ENCODE peak calls at places on chromosomes 3 and 15, in nine cellular contexts. J is cardiac fibroblast; U is ovary; G is foreskin fibroblast; A is SK-N-SH; Z is CD8-positive, alpha-beta T cell; O is AG09309; W is tibial artery; T is choroid plexus epithelial cell. P is an unnamed sample.

GRCh38 chr3:185561958-185562357 is 9.6 kb upstream of the LIPH start:
- DNase-seq in J (no peak), T (no peak), G (no peak), A (no peak), W (no peak), U (no peak), O (no peak), Z (no peak), P (no peak)

GRCh38 chr3:123071146-123071545 is 4.3 kb downstream of the PDIA5 start:
- DNase-seq in A (peak), Z (no peak), U (no peak), O (no peak), T (no peak), J (peak), W (no peak), G (no peak), P (no peak)

GRCh38 chr3:174097686-174098085 is 700.1 kb downstream of the NLGN1 start:
- DNase-seq in U (no peak), Z (no peak), A (no peak), W (no peak), J (no peak), O (no peak), G (no peak), T (no peak), P (no peak)

GRCh38 chr3:157238527-157238926 is 78.6 kb upstream of the CCNL1 start:
- DNase-seq in G (no peak), J (no peak), Z (no peak), A (no peak), O (no peak), T (no peak), W (no peak), U (no peak), P (no peak)

GRCh38 chr15:50906954-50907865 is 1.3 kb upstream of the AP4E1 start:
- DNase-seq in J (no peak), U (no peak), Z (peak), T (no peak), A (peak), G (peak), O (no peak), W (no peak), P (no peak)

GRCh38 chr15:65771870-65772269 is 20.2 kb downstream of the DENND4A start:
- DNase-seq in T (no peak), A (no peak), G (no peak), J (no peak), Z (no peak), O (no peak), U (no peak), W (no peak), P (no peak)

GRCh38 chr15:78617131-78617915 is 3.5 kb downstream of the CHRNA3 start:
- DNase-seq in A (no peak), W (peak), Z (no peak), G (no peak), O (no peak), J (no peak), U (no peak), T (no peak), P (no peak)

GRCh38 chr15:39497759-39498565 is 82.9 kb upstream of the THBS1 start:
- DNase-seq in Z (no peak), A (no peak), O (no peak), J (no peak), W (no peak), T (no peak), U (no peak), G (peak), P (no peak)

GRCh38 chr3:63970596-63971468 is 52.5 kb downstream of the PSMD6 start:
- DNase-seq in T (no peak), U (no peak), O (no peak), J (peak), Z (no peak), W (no peak), A (no peak), G (no peak), P (no peak)

GRCh38 chr3:177473184-177473583 is 275.9 kb upstream of the TBL1XR1 start:
- DNase-seq in O (peak), G (no peak), Z (no peak), A (no peak), W (no peak), T (peak), U (no peak), J (no peak), P (no peak)

GRCh38 chr3:142705256-142705655 is 18.6 kb upstream of the TRPC1 start:
- DNase-seq in O (no peak), G (peak), A (peak), U (no peak), W (no peak), Z (no peak), T (no peak), J (no peak), P (no peak)

GRCh38 chr3:13593615-13594014 is 44.7 kb downstream of the FBLN2 start:
- DNase-seq in A (no peak), T (no peak), G (no peak), W (no peak), J (no peak), U (no peak), Z (no peak), O (no peak), P (no peak)

GRCh38 chr3:141355242-141355641 is 13.1 kb upstream of the ZBTB38 start:
- DNase-seq in G (no peak), W (no peak), J (no peak), O (no peak), T (no peak), A (no peak), Z (no peak), U (no peak), P (no peak)

GRCh38 chr15:76840830-76841460 is 64.2 kb downstream of the SCAPER start:
- DNase-seq in T (peak), Z (no peak), G (peak), J (peak), A (peak), O (peak), U (no peak), W (no peak), P (peak)

GRCh38 chr3:108569336-108569735 is 19.9 kb downstream of the CIP2A start:
- DNase-seq in W (no peak), A (no peak), O (no peak), Z (no peak), U (no peak), T (no peak), J (no peak), G (no peak), P (no peak)

GRCh38 chr15:79549196-79549595 is 117.1 kb downstream of the MINAR1 start:
- DNase-seq in A (no peak), O (no peak), G (no peak), U (no peak), Z (no peak), W (no peak), T (no peak), J (no peak), P (no peak)

GRCh38 chr3:123414958-123415792 is 33.7 kb downstream of the ADCY5 start:
- DNase-seq in J (no peak), Z (no peak), A (no peak), G (no peak), W (no peak), U (no peak), T (no peak), O (no peak), P (no peak)

GRCh38 chr3:39138804-39139415 is 14.5 kb downstream of the CSRNP1 start:
- DNase-seq in W (peak), A (no peak), J (peak), Z (no peak), O (no peak), G (peak), U (no peak), T (no peak), P (no peak)

GRCh38 chr3:10074666-10075065 is 33.4 kb downstream of the FANCD2OS start:
- DNase-seq in T (no peak), Z (no peak), U (no peak), J (no peak), A (no peak), G (no peak), O (no peak), W (no peak), P (no peak)

GRCh38 chr3:174023445-174023844 is 625.9 kb downstream of the NLGN1 start:
- DNase-seq in U (no peak), J (no peak), T (no peak), O (no peak), Z (no peak), A (no peak), W (no peak), G (peak), P (no peak)

GRCh38 chr3:9301091-9301490 is 51.6 kb upstream of the SRGAP3 start:
- DNase-seq in J (no peak), U (no peak), G (peak), T (no peak), A (no peak), W (no peak), O (no peak), Z (no peak), P (no peak)

GRCh38 chr3:195692781-195693427 is 27.9 kb upstream of the MUC20 start:
- DNase-seq in O (no peak), G (no peak), J (no peak), T (peak), W (no peak), A (no peak), U (no peak), Z (no peak), P (no peak)

GRCh38 chr3:31295150-31295765 is 237.5 kb upstream of the STT3B start:
- DNase-seq in T (no peak), G (no peak), A (no peak), J (no peak), O (no peak), W (no peak), U (no peak), Z (no peak), P (no peak)

GRCh38 chr3:172538368-172539264 is 15.4 kb upstream of the TNFSF10 start:
- DNase-seq in Z (no peak), J (peak), T (peak), W (no peak), O (no peak), G (no peak), A (no peak), U (no peak), P (no peak)

GRCh38 chr3:123634149-123635051 is 49.5 kb upstream of the HACD2 start:
- DNase-seq in W (peak), Z (no peak), T (no peak), J (no peak), G (no peak), U (no peak), O (no peak), A (no peak), P (no peak)

GRCh38 chr3:143727391-143727790 is 120.9 kb downstream of the SLC9A9 start:
- DNase-seq in J (peak), W (no peak), O (peak), T (no peak), A (no peak), G (peak), U (no peak), Z (no peak), P (no peak)

GRCh38 chr3:52253314-52254260 is 8.0 kb downstream of the PPM1M start:
- DNase-seq in J (no peak), W (peak), O (no peak), U (no peak), A (no peak), G (no peak), Z (peak), T (peak), P (no peak)

GRCh38 chr3:137642831-137643230 is 121.3 kb upstream of the SOX14 start:
- DNase-seq in J (no peak), W (no peak), Z (no peak), G (no peak), A (no peak), O (no peak), T (no peak), U (no peak), P (no peak)

GRCh38 chr3:108123326-108123725 is 32.5 kb upstream of the CD47 start:
- DNase-seq in A (no peak), G (no peak), J (no peak), T (no peak), U (no peak), W (no peak), Z (no peak), O (no peak), P (no peak)

DNA sequence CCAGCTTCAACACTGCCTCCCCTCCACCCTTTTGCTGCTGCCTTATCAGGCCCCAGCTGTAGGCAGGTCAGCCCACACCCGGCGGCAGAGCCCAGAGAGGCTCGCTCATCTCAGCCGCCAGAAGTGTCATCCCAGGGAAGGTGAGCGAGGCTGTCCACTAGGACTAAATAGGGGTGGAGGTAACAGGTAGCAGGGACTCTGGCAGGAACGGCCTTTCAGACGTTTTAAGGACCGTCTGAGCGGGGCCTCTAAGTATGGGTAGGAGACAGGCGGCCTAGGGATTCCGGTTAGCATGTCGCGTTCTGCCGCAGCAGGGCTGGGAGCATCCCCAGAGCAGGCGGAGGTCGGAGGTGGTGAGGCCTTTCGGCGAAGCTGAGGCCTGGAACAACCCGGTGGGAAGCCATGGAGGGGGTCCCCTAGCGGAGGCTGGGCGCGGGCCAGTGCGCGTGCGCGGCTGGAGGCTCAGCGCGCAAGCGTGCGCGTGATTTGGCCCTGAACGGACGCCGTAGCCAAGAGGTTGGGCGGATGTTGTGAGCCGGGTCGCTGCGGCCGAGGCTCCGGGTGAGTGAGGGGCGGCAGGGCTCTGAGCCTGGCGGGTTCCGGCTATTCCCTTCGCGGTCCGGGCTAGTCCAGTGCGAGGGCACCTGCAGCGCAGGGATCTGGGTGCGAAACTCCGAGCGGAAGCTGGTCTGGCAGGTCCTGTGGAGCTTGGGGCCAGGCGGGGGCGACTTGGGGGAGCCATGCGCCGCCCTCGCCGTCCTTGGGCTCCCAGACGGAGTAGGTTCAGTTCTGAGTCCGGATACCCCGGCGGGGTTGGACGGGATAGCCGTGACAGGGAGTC is at the start of the genes MST1 and RNF123:
- DNase-seq in U (peak), Z (peak), O (peak), J (peak), T (peak), A (peak), G (peak), W (peak), P (peak)
- TF ChIP-seq CTCF in U (peak), Z (no peak), O (peak), J (peak), T (peak), A (peak), G (peak), W (peak), P (peak)

GRCh38 chr3:155675094-155675493 is 69.8 kb downstream of the PLCH1 start:
- DNase-seq in W (no peak), Z (no peak), T (no peak), U (no peak), J (no peak), G (no peak), A (no peak), O (no peak), P (no peak)

GRCh38 chr3:155673411-155673810 is 71.5 kb downstream of the PLCH1 start:
- DNase-seq in O (no peak), W (no peak), T (no peak), Z (no peak), A (no peak), G (peak), U (no peak), J (no peak), P (no peak)

GRCh38 chr3:155676252-155676981 is 68.5 kb downstream of the PLCH1 start:
- DNase-seq in W (no peak), U (peak), T (peak), J (peak), Z (no peak), O (no peak), G (peak), A (peak), P (no peak)
- TF ChIP-seq CTCF in W (no peak), U (no peak), T (no peak), J (no peak), Z (no peak), O (no peak), G (no peak), A (no peak), P (no peak)

GRCh38 chr15:29740692-29741311 is 81.5 kb downstream of the TJP1 start:
- DNase-seq in A (peak), T (no peak), W (no peak), Z (no peak), J (no peak), G (peak), O (no peak), U (no peak), P (no peak)
- TF ChIP-seq CTCF in A (peak), T (peak), W (no peak), Z (no peak), J (peak), G (peak), O (no peak), U (no peak), P (peak)

GRCh38 chr15:36595625-36596024 is 16.2 kb downstream of the CDIN1 start:
- DNase-seq in T (no peak), J (no peak), W (no peak), Z (no peak), O (no peak), A (no peak), G (no peak), U (no peak), P (no peak)

GRCh38 chr15:36590838-36591237 is 11.4 kb downstream of the CDIN1 start:
- DNase-seq in W (no peak), G (peak), Z (no peak), J (peak), T (peak), A (no peak), O (peak), U (no peak), P (no peak)

GRCh38 chr15:36589971-36590370 is 10.5 kb downstream of the CDIN1 start:
- DNase-seq in W (no peak), U (no peak), O (no peak), T (peak), G (peak), J (peak), A (no peak), Z (no peak), P (peak)

GRCh38 chr15:36594556-36595090 is 15.2 kb downstream of the CDIN1 start:
- DNase-seq in G (no peak), U (no peak), O (no peak), Z (no peak), A (no peak), W (no peak), J (no peak), T (no peak), P (no peak)

GRCh38 chr15:36591534-36592411 is 12.3 kb downstream of the CDIN1 start:
- DNase-seq in T (no peak), A (no peak), W (no peak), U (no peak), O (no peak), Z (no peak), G (peak), J (peak), P (no peak)
- TF ChIP-seq CTCF in T (peak), A (no peak), W (no peak), U (no peak), O (peak), Z (no peak), G (no peak), J (peak), P (no peak)

DNA sequence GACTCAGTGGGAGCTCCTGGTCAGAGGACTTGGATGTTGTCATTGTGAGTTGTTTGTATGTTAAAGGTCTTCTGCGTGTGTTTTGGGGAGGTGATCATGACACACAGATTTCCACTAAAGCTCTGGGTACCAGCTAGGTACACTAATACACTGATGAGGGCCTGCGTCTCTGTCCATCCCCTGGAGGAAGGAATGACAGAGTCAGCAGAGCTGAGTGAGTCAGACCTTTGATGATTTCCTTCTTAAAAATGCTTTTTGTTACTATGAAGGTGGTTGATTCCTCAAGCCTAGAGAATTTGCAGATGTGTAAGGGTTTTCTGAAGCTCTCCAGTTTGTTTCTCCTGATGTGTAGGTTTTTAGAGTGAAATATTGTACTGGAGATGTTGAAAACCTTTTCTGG is 424.1 kb upstream of the TPM1 start:
- DNase-seq in J (peak), G (peak), A (no peak), O (peak), T (peak), U (no peak), Z (no peak), W (no peak), P (no peak)
- TF ChIP-seq CTCF in J (peak), G (peak), A (peak), O (peak), T (peak), U (no peak), Z (no peak), W (peak), P (no peak)

GRCh38 chr3:29531611-29532150 is 250.8 kb downstream of the RBMS3 start:
- DNase-seq in U (no peak), A (no peak), T (no peak), G (no peak), J (no peak), W (no peak), O (no peak), Z (no peak), P (no peak)

GRCh38 chr3:29533992-29534391 is 253.1 kb downstream of the RBMS3 start:
- DNase-seq in O (no peak), Z (no peak), T (no peak), A (no peak), U (no peak), W (no peak), G (no peak), J (no peak), P (no peak)

GRCh38 chr3:29527251-29527650 is 246.4 kb downstream of the RBMS3 start:
- DNase-seq in Z (no peak), J (peak), T (no peak), W (no peak), G (no peak), U (no peak), A (peak), O (no peak), P (no peak)

GRCh38 chr3:29536016-29536736 is 255.3 kb downstream of the RBMS3 start:
- DNase-seq in A (no peak), G (no peak), J (peak), U (no peak), T (peak), O (no peak), Z (no peak), W (no peak), P (no peak)

GRCh38 chr3:29532473-29532872 is 251.6 kb downstream of the RBMS3 start:
- DNase-seq in Z (no peak), T (no peak), U (no peak), A (no peak), G (no peak), J (no peak), W (no peak), O (no peak), P (no peak)
- TF ChIP-seq CTCF in Z (no peak), T (peak), U (no peak), A (no peak), G (no peak), J (no peak), W (peak), O (no peak), P (peak)

GRCh38 chr3:120066634-120067033 is 27.6 kb downstream of the GSK3B start:
- DNase-seq in U (no peak), O (no peak), W (no peak), A (no peak), Z (no peak), T (no peak), J (no peak), G (no peak), P (no peak)
- TF ChIP-seq CTCF in U (no peak), O (no peak), W (no peak), A (no peak), Z (no peak), T (no peak), J (no peak), G (no peak), P (no peak)

P was measured in LNCaP clone FGC.